ENCODE peak calls at places on chromosome 22, in eight cellular contexts. W is DND-41, C is tibial artery, E is stomach, Q is kidney, T is tibial nerve, V is cardiac fibroblast, L is keratinocyte. B is an unnamed sample.

GRCh38 chr22:36921309-36922096 is 8.1 kb downstream of the CSF2RB start:
- DNase-seq in W (no peak), C (peak), E (peak), Q (peak), T (no peak), V (no peak), L (no peak), B (no peak)

GRCh38 chr22:43216738-43217137 is 29.8 kb upstream of the TTLL12 start:
- DNase-seq in W (no peak), C (no peak), E (no peak), Q (peak), T (no peak), V (no peak), L (no peak), B (no peak)

GRCh38 chr22:49789289-49790141 is 38.2 kb downstream of the BRD1 start:
- DNase-seq in W (peak), C (peak), E (no peak), Q (peak), T (peak), V (peak), L (no peak), B (no peak)

GRCh38 chr22:40685406-40685805 is 6.1 kb downstream of the MCHR1 start:
- DNase-seq in W (peak), C (no peak), E (no peak), Q (no peak), T (no peak), V (no peak), L (no peak), B (no peak)

GRCh38 chr22:38065539-38065938 is 8.3 kb downstream of the PICK1 start:
- DNase-seq in W (no peak), C (no peak), E (no peak), Q (no peak), T (no peak), V (no peak), L (no peak), B (no peak)

GRCh38 chr22:26502688-26503561 is 9.3 kb downstream of the TFIP11 start:
- DNase-seq in W (peak), C (no peak), E (peak), Q (no peak), T (no peak), V (peak), L (no peak), B (peak)

GRCh38 chr22:44400763-44401060 is 88.0 kb upstream of the SHISAL1 start:
- DNase-seq in W (no peak), C (peak), E (no peak), Q (no peak), T (no peak), V (no peak), L (no peak), B (peak)

GRCh38 chr22:44311855-44312170 is 938 bp downstream of the SHISAL1 start:
- DNase-seq in W (no peak), C (no peak), E (no peak), Q (no peak), T (no peak), V (peak), L (peak), B (peak)

GRCh38 chr22:37157516-37158289 is 8.0 kb upstream of the IL2RB start:
- DNase-seq in W (no peak), C (no peak), E (no peak), Q (peak), T (no peak), V (no peak), L (no peak), B (no peak)

GRCh38 chr22:27775698-27776409 is 25.7 kb downstream of the MN1 start:
- DNase-seq in W (no peak), C (no peak), E (no peak), Q (no peak), T (no peak), V (no peak), L (no peak), B (no peak)

GRCh38 chr22:31867386-31868153 is 76.8 kb upstream of the YWHAH start:
- DNase-seq in W (no peak), C (no peak), E (no peak), Q (no peak), T (no peak), V (no peak), L (no peak), B (no peak)
- TF ChIP-seq CTCF in W (no peak), C (no peak), E (no peak), Q (no peak), T (no peak), V (no peak), L (no peak), B (no peak)

GRCh38 chr22:19958083-19959042 is 16.7 kb upstream of the TXNRD2 start:
- DNase-seq in W (no peak), C (peak), E (no peak), Q (peak), T (no peak), V (peak), L (no peak), B (no peak)
- H3K4me3 ChIP-seq in W (no peak), C (peak), E (peak), Q (peak), T (peak), V (no peak), L (no peak), B (no peak)

DNA sequence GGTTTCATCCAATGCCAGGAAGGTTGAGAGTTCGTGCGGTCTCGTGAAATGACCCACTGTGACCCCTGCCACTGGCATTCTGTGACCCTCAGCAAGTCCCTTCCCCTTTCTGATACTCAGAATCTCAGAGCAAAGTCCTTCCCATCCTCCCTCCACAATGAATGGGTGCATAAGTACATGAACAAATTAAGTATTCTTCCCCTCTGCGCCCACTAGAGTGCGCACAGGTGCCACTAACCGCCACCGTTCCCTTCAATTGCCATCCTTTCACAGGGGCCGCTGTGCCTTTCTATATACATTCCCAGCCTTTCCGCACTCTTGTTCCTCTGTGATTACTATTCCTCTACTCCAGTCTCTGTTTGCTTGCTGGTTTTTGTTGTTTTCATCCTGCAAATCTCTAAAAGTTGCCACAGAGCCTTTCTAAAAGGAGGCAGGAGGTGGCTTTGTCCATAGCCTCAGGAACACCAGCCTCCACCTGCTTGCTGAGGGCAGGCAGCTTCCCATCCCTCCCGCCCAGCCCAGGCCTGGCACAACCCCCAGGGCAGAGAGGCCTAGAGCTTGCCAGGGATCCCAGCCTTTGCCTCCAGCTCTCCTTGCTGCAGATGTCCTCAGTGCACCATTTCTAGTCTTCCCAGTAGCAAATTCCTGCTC is 6.7 kb upstream of the AP1B1 start:
- DNase-seq in W (peak), C (peak), E (peak), Q (no peak), T (no peak), V (peak), L (no peak), B (peak)
- TF ChIP-seq CTCF in W (peak), C (peak), E (peak), Q (peak), T (peak), V (peak), L (peak), B (peak)

GRCh38 chr22:41915035-41915782 is at the start of gene SHISA8:
- DNase-seq in W (no peak), C (no peak), E (peak), Q (no peak), T (peak), V (peak), L (no peak), B (peak)
- H3K4me3 ChIP-seq in W (no peak), C (peak), E (peak), Q (no peak), T (peak), V (no peak), L (peak), B (no peak)

DNA sequence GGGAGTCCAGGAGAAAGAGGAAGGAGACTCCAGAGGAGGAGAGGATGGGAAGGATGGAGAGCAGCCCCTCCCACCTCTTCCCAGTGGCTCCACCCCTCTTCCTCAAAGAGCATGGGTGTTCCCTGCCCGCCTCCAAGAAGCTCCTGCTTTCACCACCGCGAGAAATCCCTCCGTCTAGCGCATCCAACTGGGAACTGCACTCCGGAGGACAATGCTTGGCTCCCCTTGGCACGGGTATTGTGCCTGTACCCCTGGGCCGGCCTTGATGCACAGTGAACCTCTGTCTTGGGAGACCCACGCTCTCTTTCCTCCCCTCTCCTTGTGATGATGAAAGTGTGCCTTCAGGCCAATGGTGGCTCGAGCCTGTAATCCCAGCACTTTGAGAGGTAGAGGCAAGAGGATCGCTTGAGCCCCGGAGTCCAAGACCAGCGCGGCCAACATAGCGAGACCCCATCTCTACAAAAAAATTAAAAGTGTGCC is 14.9 kb upstream of the ADA2 start:
- DNase-seq in W (no peak), C (no peak), E (no peak), Q (peak), T (no peak), V (peak), L (no peak), B (no peak)
- TF ChIP-seq CTCF in W (no peak), C (no peak), E (no peak), Q (no peak), T (no peak), V (no peak), L (no peak), B (peak)

DNA sequence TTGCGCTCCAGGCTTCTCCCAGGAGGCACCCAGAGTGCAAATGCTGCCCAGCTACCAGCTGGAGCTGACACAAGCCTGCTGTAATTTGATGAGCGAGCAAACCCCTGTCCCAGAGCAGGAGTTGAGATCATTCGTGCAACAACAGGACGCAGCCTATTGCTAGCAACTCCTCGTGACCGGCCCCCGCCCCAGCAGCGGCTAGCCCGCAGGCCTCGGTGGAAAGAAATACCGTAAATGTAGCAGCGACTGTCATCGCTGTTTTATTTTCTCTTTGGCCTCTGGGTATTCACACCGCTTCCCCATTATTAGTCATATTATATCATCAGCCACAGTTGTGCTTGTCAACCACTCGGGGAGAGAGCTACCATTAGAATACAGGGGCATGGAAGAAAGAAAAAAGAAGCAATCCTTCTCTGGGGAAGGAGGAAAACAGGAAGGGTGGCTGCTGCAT is 59.2 kb upstream of the ATXN10 start:
- DNase-seq in W (no peak), C (peak), E (no peak), Q (peak), T (peak), V (peak), L (peak), B (peak)
- H3K4me3 ChIP-seq in W (no peak), C (peak), E (no peak), Q (peak), T (peak), V (peak), L (peak), B (no peak)

DNA sequence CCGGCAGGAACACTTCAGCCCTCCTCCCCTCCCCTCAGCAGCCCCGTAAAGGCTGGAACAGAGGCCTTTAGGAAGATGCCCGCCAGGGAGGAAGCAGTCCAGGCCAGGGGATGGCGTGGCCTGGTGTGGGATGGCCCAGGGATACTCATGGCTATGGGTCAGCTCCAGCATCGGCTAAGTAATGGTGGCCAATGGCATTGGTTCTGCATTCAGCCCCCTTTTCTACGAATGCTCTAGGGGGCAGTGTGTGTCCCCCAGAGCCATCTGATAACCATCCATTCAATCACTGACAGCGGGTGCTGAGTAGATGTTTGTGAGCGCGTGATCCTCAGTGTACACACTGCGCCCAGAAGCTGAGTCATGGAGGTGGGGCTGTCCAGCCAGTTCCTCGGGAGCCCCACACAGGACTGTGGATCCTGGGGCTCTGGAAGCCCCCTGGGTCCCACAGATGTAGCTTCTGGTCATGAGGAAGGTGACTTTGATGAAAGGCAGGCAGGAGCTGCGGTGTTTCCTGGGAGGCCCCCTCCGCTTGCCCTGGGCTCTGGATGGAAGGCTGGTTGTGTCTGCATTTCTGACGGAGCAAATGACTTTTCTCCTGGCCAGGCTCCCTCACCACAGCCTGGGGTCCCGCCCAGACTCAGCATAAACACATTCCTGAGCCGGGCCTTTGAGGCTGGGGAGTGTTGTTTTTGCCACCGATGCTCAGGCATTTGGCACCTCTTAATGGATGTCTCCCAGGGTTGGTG is 46.5 kb downstream of the FBLN1 start:
- DNase-seq in W (no peak), C (peak), E (peak), Q (peak), T (no peak), V (peak), L (no peak), B (peak)
- TF ChIP-seq CTCF in W (peak), C (peak), E (no peak), Q (no peak), T (no peak), V (peak), L (peak), B (peak)

B was measured in astrocyte of the spinal cord.